ENCODE peak calls at places on chromosomes 4 and X, in five cellular contexts. G is hepatocyte, M is astrocyte, H is trophoblast cell, A is GM23248. P is an unnamed sample.

GRCh38 chrX:127038065-127038464 is 218.5 kb downstream of the PRR32 start:
- DNase-seq in G (no peak), M (no peak), H (no peak), A (no peak), P (no peak)

GRCh38 chrX:22950278-22951266 is 49.2 kb upstream of the DDX53 start:
- DNase-seq in G (peak; percentile 65), M (peak; percentile 91), H (no peak), A (peak; percentile 90), P (no peak)

GRCh38 chr4:20248155-20248558 is 3.5 kb upstream of the SLIT2 start:
- DNase-seq in G (peak; percentile 77), M (peak; percentile 45), H (no peak), A (peak; percentile 90), P (peak; percentile 40)

GRCh38 chr4:86977621-86978184 is 42.9 kb downstream of the AFF1 start:
- DNase-seq in G (peak; percentile 72), M (peak; percentile 78), H (no peak), A (peak; percentile 81), P (no peak)

GRCh38 chrX:35289952-35290351 is 347.4 kb downstream of the FAM47B start:
- DNase-seq in G (no peak), M (no peak), H (no peak), A (no peak), P (no peak)

GRCh38 chr4:88514557-88515511 is 8.7 kb downstream of the PYURF start:
- DNase-seq in G (no peak), M (no peak), H (no peak), A (no peak), P (no peak)

GRCh38 chr4:24730256-24731001 is 64.9 kb upstream of the SOD3 start:
- DNase-seq in G (no peak), M (peak; percentile 64), H (no peak), A (peak; percentile 93), P (no peak)

GRCh38 chr4:4852591-4853362 is 6.7 kb upstream of the MSX1 start:
- DNase-seq in G (peak; percentile 78), M (peak; percentile 63), H (peak; percentile 19), A (peak; percentile 95), P (no peak)

GRCh38 chr4:88382621-88383020 is 4.0 kb downstream of the HERC6 start:
- DNase-seq in G (no peak), M (no peak), H (no peak), A (no peak), P (no peak)

GRCh38 chrX:40543661-40544328 is 37.0 kb upstream of the ATP6AP2 start:
- DNase-seq in G (peak; percentile 84), M (peak; percentile 39), H (peak; percentile 65), A (peak; percentile 46), P (peak; percentile 48)

GRCh38 chr4:165360041-165360782 is 18.6 kb upstream of the CPE start:
- DNase-seq in G (no peak), M (peak; percentile 60), H (no peak), A (peak; percentile 69), P (no peak)

GRCh38 chrX:153521034-153521433 is 3.6 kb downstream of the ATP2B3 start:
- DNase-seq in G (no peak), M (no peak), H (no peak), A (peak; percentile 71), P (no peak)

GRCh38 chr4:105241456-105241855 is 94.8 kb downstream of the TET2 start:
- DNase-seq in G (no peak), M (no peak), H (no peak), A (no peak), P (no peak)

GRCh38 chr4:77190053-77190452 is 33.0 kb downstream of the CCNG2 start:
- DNase-seq in G (peak; percentile 66), M (no peak), H (peak; percentile 72), A (no peak), P (no peak)

GRCh38 chr4:77185681-77186080 is 28.7 kb downstream of the CCNG2 start:
- DNase-seq in G (no peak), M (no peak), H (no peak), A (no peak), P (no peak)

GRCh38 chr4:77184961-77185360 is 28.0 kb downstream of the CCNG2 start:
- DNase-seq in G (no peak), M (no peak), H (no peak), A (no peak), P (no peak)

GRCh38 chr4:77187231-77187630 is 30.2 kb downstream of the CCNG2 start:
- DNase-seq in G (no peak), M (no peak), H (no peak), A (no peak), P (no peak)

DNA sequence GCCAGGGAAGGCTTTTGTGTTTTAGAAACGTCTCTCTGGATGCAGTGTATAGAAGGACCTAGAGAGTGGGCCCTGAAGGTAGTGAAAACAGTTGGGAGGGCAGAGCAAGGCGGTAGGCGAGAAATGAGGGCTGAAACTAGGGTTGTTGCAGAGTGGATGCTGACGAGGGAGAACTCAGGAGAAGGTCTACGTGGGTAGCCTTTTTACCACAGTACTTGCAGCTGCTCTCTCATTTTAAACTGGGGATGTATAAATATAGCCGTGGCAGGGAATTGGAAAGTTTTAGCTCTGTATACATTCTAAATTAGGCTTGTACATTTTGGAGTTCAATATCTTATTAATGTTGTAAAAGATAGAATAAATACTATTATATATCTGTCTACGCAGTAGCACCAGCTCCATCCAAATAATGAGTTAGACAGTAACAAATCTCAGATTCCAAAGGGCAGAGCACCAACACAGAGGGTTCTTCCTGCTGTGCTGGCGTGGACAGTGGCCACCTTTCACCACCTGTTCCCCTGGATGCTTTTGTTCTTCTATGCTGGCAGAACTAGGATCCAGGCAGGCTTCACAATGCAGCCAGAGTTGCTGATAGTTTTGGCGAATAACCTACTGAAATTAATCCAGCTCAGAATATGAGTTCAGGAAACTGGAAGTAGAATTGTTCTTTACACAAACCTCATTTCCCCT is 31.6 kb downstream of the CCNG2 start:
- DNase-seq in G (no peak), M (no peak), H (no peak), A (no peak), P (no peak)
- H2AFZ ChIP-seq in G (no peak overlapping the region), M (no peak overlapping the region), H (no peak overlapping the region), A (no peak overlapping the region), P (no peak overlapping the region)

GRCh38 chr4:106502106-106502699 is 133.6 kb upstream of the GIMD1 start:
- DNase-seq in G (peak; percentile 79), M (peak; percentile 22), H (peak; percentile 31), A (peak; percentile 35), P (peak; percentile 57)
- H2AFZ ChIP-seq in G (peak overlapping the region; percentile 20), M (peak overlapping the region; percentile 63), H (no peak overlapping the region), A (no peak overlapping the region), P (no peak overlapping the region)

DNA sequence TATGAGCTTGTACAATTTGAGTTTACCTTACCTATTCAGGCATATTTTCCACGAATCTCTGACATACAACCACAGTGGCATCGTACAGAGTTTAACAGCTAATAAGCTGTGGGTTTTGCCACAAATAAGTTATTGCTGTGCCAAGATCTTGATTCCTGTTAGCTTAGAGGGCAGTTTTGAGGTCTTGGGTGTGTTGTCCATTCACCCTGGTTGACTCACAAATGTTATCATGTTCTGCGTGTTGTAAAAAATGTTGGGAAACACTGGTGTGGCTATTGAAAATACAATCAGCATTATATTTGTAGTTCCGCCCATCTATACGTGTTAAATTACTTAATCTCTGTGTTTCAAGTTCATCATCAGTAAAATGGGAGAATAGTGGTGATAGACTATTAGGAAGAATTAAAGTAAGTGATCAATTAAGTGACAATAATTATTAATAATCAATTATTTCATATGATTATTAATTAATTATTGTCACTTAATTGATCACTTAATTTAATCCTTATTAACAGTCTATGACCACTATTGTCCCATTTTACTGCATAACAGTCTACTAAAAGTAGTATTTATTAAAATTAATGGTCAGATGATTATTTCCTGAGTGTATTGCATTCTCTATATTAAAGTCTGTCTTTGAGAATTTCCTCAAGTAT is 96.2 kb downstream of the TMA16 start:
- DNase-seq in G (no peak), M (peak; percentile 10), H (no peak), A (no peak), P (peak; percentile 16)
- H2AFZ ChIP-seq in G (no peak overlapping the region), M (no peak overlapping the region), H (no peak overlapping the region), A (no peak overlapping the region), P (peak overlapping the region; percentile 77)

GRCh38 chr4:39542633-39543393 is 15.6 kb upstream of the UGDH start:
- DNase-seq in G (no peak), M (no peak), H (no peak), A (no peak), P (no peak)
- H2AFZ ChIP-seq in G (no peak overlapping the region), M (no peak overlapping the region), H (no peak overlapping the region), A (no peak overlapping the region), P (no peak overlapping the region)

DNA sequence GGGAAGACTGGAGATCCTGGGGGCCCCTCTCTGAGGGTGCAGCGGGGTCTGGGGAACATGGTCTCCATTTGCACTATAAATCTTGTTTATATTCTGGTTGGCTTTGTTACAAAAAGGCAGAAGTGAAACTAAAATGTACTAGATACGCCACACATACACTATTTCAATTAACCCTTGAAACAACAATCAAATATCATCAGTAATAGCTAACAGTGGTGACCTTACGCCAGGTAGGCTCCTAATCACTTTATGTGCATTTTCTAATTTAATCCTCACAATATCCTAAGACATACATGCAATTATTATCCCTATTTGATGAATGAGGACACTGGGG is 35.1 kb downstream of the TBC1D9 start:
- DNase-seq in G (no peak), M (no peak), H (no peak), A (no peak), P (peak; percentile 76)
- H2AFZ ChIP-seq in G (no peak overlapping the region), M (no peak overlapping the region), H (no peak overlapping the region), A (no peak overlapping the region), P (peak overlapping the region; percentile 95)

GRCh38 chr4:168051526-168051925 is 40.8 kb upstream of the ANXA10 start:
- DNase-seq in G (no peak), M (no peak), H (no peak), A (no peak), P (no peak)

GRCh38 chr4:168059251-168059650 is 33.1 kb upstream of the ANXA10 start:
- DNase-seq in G (no peak), M (peak; percentile 73), H (no peak), A (peak; percentile 53), P (no peak)

GRCh38 chr4:168063031-168063430 is 29.3 kb upstream of the ANXA10 start:
- DNase-seq in G (no peak), M (no peak), H (no peak), A (no peak), P (no peak)

DNA sequence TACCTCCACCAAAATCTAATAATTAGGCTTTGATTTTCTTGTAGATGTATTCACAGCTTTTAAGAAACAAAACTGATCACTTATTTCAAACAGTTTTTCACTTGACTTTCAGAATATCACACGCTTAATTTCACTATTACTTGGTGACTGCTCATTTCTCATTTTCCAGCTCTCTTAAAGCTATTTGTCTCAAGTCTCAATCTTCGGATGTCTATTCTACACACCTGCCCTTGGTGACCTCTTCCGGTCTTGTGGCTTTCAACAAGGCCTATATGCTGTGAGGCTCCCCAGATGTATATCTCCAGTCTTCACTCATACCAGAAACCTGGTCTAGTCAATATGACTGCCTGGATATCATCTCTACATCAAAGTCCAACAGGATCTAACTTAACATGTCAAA is 34.9 kb upstream of the ANXA10 start:
- DNase-seq in G (no peak), M (no peak), H (no peak), A (no peak), P (no peak)
- H2AFZ ChIP-seq in G (no peak overlapping the region), M (no peak overlapping the region), H (no peak overlapping the region), A (no peak overlapping the region), P (no peak overlapping the region)

P was measured in OCI-LY7.